ENCODE peak calls at places on chromosomes 1 and 21, in four cellular contexts. C is neural crest cell, J is H9, O is brain microvascular endothelial cell. M is an unnamed sample.

GRCh38 chr1:22662318-22662717 is 9.3 kb downstream of the C1QB start:
- DNase-seq in C (no peak), J (peak), O (peak), M (peak)

GRCh38 chr1:167060141-167061072 is 29.8 kb downstream of the GPA33 start:
- DNase-seq in C (no peak), J (peak), O (no peak), M (no peak)

GRCh38 chr21:34344584-34344983 is 19.2 kb upstream of the KCNE2 start:
- DNase-seq in C (no peak), J (no peak), O (no peak), M (no peak)

GRCh38 chr1:44696789-44697188 is 22.3 kb downstream of the ARMH1 start:
- DNase-seq in C (no peak), J (no peak), O (no peak), M (no peak)

GRCh38 chr1:150149490-150150453 is at the start of gene PLEKHO1:
- DNase-seq in C (peak), J (peak), O (peak), M (peak)

GRCh38 chr1:156657161-156657970 is 15.4 kb downstream of the BCAN start:
- DNase-seq in C (peak), J (peak), O (peak), M (peak)

GRCh38 chr1:182650678-182651669 is 33.4 kb downstream of the RGS8 start:
- DNase-seq in C (no peak), J (no peak), O (no peak), M (no peak)

GRCh38 chr1:106962591-106962990 is 93.9 kb upstream of the PRMT6 start:
- DNase-seq in C (no peak), J (no peak), O (no peak), M (no peak)

GRCh38 chr1:15141933-15142647 is 11.5 kb upstream of the TMEM51 start:
- DNase-seq in C (no peak), J (no peak), O (no peak), M (no peak)

GRCh38 chr1:54984126-54984842 is 3.9 kb downstream of the TMEM61 start:
- DNase-seq in C (no peak), J (no peak), O (no peak), M (no peak)

GRCh38 chr21:15534450-15534886 is 195.3 kb upstream of the USP25 start:
- DNase-seq in C (no peak), J (no peak), O (no peak), M (no peak)

GRCh38 chr1:187763976-187764375 is 935.2 kb downstream of the PLA2G4A start:
- DNase-seq in C (no peak), J (no peak), O (peak), M (no peak)

GRCh38 chr1:55702064-55702463 is 486.9 kb upstream of the USP24 start:
- DNase-seq in C (no peak), J (no peak), O (peak), M (peak)

DNA sequence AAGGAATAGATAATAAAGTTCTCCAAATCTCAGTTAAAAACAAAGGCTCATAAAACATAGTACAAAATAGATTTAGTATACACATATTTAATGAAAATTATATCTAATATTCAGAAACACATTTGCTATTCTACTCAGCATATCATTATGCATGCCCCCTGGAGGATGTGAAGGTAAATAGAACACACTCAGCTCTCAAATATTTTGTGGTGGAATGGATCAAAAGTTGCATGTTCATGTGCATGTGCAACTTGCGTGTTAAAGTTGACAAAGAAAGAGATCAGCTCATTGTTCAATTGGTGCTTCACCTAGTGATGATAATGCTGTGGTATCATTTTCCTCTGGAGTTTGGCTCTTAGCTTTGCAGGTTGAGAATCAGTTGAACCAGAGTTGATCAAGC is 4.9 kb upstream of the ZNF644 start:
- DNase-seq in C (no peak), J (no peak), O (peak), M (no peak)
- TF ChIP-seq CTCF in C (peak), J (no peak), O (peak), M (peak)

GRCh38 chr21:39189857-39190604 is 6.8 kb upstream of the PSMG1 start:
- DNase-seq in C (no peak), J (no peak), O (peak), M (no peak)

GRCh38 chr21:39186676-39187075 is 3.4 kb upstream of the PSMG1 start:
- DNase-seq in C (no peak), J (no peak), O (no peak), M (no peak)

GRCh38 chr21:39185157-39185556 is 1.9 kb upstream of the PSMG1 start:
- DNase-seq in C (no peak), J (no peak), O (no peak), M (no peak)

GRCh38 chr21:39187141-39187540 is 3.9 kb upstream of the PSMG1 start:
- DNase-seq in C (no peak), J (no peak), O (no peak), M (no peak)

DNA sequence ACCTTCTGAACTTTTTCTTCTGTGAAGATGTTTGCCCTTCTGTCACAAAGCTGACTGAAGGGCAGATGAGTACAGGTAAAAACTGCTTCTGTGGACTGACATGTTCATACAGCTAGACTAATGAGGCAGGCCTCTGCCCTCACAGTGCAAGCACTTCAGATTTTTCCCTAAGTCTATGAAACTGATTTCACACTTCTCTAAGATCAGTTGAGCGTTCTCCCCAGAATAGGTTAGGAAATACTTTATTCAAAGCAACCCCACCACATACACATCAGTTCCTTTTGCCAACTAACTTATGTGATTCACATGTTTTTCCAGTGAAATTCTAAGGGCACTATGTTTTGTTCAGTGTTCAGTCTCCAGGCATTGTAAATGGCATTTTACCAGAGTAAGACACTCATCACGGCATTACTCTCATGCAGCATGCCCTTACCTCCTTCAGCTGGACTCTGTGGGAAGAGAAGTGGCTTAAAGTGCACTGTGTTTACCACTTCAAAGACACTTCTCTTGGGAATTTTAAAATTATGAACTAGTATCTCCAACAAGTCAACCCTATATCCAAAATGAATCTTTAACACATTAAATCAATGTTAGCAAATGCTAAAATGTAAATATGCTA is 5.4 kb upstream of the PSMG1 start:
- DNase-seq in C (no peak), J (no peak), O (no peak), M (no peak)
- TF ChIP-seq CTCF in C (no peak), J (no peak), O (no peak), M (no peak)

GRCh38 chr1:66436378-66437135 is 97.4 kb upstream of the SGIP1 start:
- DNase-seq in C (no peak), J (no peak), O (peak), M (peak)
- TF ChIP-seq CTCF in C (peak), J (peak), O (peak), M (peak)

DNA sequence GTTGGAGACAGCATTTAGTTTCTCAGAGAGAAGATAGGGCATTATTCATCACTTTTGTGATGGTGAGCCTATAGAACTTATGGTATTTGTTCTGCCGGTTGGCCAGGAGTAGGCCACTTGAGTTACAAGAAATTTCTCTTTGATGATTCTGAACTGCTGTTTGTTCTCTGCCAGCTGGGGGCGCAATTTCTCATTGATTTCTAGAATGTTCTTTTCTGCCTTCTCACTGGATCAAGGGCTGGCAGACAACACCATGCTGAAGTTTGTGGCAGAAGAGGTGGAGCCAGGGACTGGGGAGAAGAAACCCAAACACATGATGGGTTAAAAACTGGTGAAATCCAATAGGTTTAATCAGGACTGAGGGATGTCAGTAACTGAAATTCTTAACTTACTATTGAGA is 360.6 kb downstream of the FAM72C start:
- DNase-seq in C (no peak), J (no peak), O (no peak), M (no peak)
- TF ChIP-seq CTCF in C (no peak), J (peak), O (no peak), M (no peak)

DNA sequence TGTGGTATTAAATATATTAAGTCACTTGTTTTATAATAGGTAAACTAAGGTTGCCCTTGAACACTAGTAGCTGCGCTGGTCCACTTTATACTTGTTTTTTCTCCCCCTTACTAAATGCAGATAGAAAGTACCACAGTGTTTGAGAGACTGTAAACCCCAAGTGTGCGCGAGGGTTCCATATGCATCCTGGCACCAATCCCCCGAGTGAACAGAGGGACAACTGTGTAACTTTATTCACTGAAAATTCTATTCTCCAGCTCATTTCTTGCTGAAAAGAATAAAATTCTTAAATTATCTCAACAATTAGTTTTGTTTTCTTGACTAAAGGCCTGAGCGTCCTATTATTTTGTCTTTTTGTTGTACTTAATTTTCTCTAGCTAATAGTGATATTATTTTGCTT is 1.9 kb downstream of the RSRP1 start:
- DNase-seq in C (no peak), J (no peak), O (no peak), M (no peak)
- TF ChIP-seq CTCF in C (no peak), J (no peak), O (no peak), M (no peak)

DNA sequence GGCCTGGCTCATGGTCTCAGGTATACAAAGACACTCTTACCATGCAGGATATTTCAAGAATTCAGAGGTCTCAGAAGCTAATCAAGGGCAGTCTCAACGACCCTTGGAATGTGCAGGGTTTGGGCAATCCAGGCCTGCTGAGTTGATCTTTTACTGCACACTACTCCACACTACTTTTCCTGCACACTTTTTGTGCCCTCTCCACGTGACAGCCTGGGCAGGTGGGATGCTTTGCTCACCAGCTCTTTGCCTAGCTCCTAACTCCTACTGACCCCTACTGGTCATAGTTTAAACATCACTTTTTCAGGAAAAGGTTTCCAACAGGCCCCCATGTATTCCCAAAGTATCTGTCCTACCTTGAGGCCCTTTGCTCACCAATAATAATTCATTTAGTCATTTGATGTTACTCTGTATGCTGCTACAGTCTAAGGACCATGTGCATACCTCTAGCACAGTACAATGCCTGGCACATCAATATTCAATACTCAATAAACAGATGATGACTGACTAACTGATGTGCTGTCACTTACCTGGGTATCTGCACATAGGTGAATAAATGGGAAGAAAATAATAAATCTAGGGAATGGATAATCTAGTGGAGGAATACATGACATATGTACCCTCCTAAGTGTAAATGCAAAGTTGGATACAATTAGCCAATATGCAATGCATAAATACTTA is 9.6 kb downstream of the DUSP23 start:
- DNase-seq in C (no peak), J (peak), O (no peak), M (peak)
- TF ChIP-seq CTCF in C (peak), J (peak), O (peak), M (peak)

M was measured in Calu3.